ENCODE peak calls at places on chromosomes 16 and 17, in four cellular contexts. One of them, this sample, is unnamed. For H3K36me3, the result is how much of the 10 kb centered on the place peaks cover.

GRCh38 chr17:31907342-31907975 is 6.0 kb upstream of the UTP6 start:
- DNase-seq in esophagus squamous epithelium: no peak
- DNase-seq in body of pancreas: peak
- DNase-seq in CD4-positive, CD25-positive, alpha-beta regulatory T cell: no peak
- DNase-seq in this sample: no peak

GRCh38 chr16:84735846-84736586 is 36.2 kb downstream of the USP10 start:
- DNase-seq in esophagus squamous epithelium: no peak
- DNase-seq in body of pancreas: peak
- DNase-seq in CD4-positive, CD25-positive, alpha-beta regulatory T cell: peak
- DNase-seq in this sample: peak

GRCh38 chr17:57326348-57326747 is 70.0 kb downstream of the MSI2 start:
- DNase-seq in esophagus squamous epithelium: no peak
- DNase-seq in body of pancreas: no peak
- DNase-seq in CD4-positive, CD25-positive, alpha-beta regulatory T cell: no peak
- DNase-seq in this sample: no peak

GRCh38 chr16:57818377-57819055 is 16.2 kb upstream of the KIFC3 start:
- DNase-seq in esophagus squamous epithelium: no peak
- DNase-seq in body of pancreas: peak
- DNase-seq in CD4-positive, CD25-positive, alpha-beta regulatory T cell: no peak
- DNase-seq in this sample: no peak

GRCh38 chr16:72990003-72990521 is 57.9 kb downstream of the ZFHX3 start:
- DNase-seq in esophagus squamous epithelium: no peak
- DNase-seq in body of pancreas: peak
- DNase-seq in CD4-positive, CD25-positive, alpha-beta regulatory T cell: no peak
- DNase-seq in this sample: no peak

GRCh38 chr16:27303256-27304100 is 10.3 kb upstream of the IL4R start:
- DNase-seq in esophagus squamous epithelium: no peak
- DNase-seq in body of pancreas: no peak
- DNase-seq in CD4-positive, CD25-positive, alpha-beta regulatory T cell: no peak
- DNase-seq in this sample: no peak

GRCh38 chr17:42673266-42673884 is 3.4 kb downstream of the PLEKHH3 start:
- DNase-seq in esophagus squamous epithelium: no peak
- DNase-seq in body of pancreas: peak
- DNase-seq in CD4-positive, CD25-positive, alpha-beta regulatory T cell: no peak
- DNase-seq in this sample: no peak

GRCh38 chr17:79848370-79848766 is 9.1 kb upstream of the CBX4 start:
- DNase-seq in esophagus squamous epithelium: no peak
- DNase-seq in body of pancreas: no peak
- DNase-seq in CD4-positive, CD25-positive, alpha-beta regulatory T cell: no peak
- DNase-seq in this sample: no peak

GRCh38 chr17:76048711-76049110 is 21.6 kb upstream of the EVPL start:
- DNase-seq in esophagus squamous epithelium: no peak
- DNase-seq in body of pancreas: no peak
- DNase-seq in CD4-positive, CD25-positive, alpha-beta regulatory T cell: peak
- DNase-seq in this sample: no peak
- H3K36me3 ChIP-seq in esophagus squamous epithelium: under half
- H3K36me3 ChIP-seq in body of pancreas: under half
- H3K36me3 ChIP-seq in CD4-positive, CD25-positive, alpha-beta regulatory T cell: half or more
- H3K36me3 ChIP-seq in this sample: half or more

GRCh38 chr17:82588266-82589175 is 59.7 kb downstream of the WDR45B start:
- DNase-seq in esophagus squamous epithelium: no peak
- DNase-seq in body of pancreas: no peak
- DNase-seq in CD4-positive, CD25-positive, alpha-beta regulatory T cell: no peak
- DNase-seq in this sample: no peak

GRCh38 chr17:82587234-82588086 is 60.8 kb downstream of the WDR45B start:
- DNase-seq in esophagus squamous epithelium: no peak
- DNase-seq in body of pancreas: no peak
- DNase-seq in CD4-positive, CD25-positive, alpha-beta regulatory T cell: no peak
- DNase-seq in this sample: no peak

GRCh38 chr17:82583720-82584234 is 64.2 kb downstream of the FOXK2 start:
- DNase-seq in esophagus squamous epithelium: no peak
- DNase-seq in body of pancreas: no peak
- DNase-seq in CD4-positive, CD25-positive, alpha-beta regulatory T cell: no peak
- DNase-seq in this sample: peak

GRCh38 chr17:82589851-82590180 is 58.4 kb downstream of the WDR45B start:
- DNase-seq in esophagus squamous epithelium: no peak
- DNase-seq in body of pancreas: no peak
- DNase-seq in CD4-positive, CD25-positive, alpha-beta regulatory T cell: no peak
- DNase-seq in this sample: no peak

DNA sequence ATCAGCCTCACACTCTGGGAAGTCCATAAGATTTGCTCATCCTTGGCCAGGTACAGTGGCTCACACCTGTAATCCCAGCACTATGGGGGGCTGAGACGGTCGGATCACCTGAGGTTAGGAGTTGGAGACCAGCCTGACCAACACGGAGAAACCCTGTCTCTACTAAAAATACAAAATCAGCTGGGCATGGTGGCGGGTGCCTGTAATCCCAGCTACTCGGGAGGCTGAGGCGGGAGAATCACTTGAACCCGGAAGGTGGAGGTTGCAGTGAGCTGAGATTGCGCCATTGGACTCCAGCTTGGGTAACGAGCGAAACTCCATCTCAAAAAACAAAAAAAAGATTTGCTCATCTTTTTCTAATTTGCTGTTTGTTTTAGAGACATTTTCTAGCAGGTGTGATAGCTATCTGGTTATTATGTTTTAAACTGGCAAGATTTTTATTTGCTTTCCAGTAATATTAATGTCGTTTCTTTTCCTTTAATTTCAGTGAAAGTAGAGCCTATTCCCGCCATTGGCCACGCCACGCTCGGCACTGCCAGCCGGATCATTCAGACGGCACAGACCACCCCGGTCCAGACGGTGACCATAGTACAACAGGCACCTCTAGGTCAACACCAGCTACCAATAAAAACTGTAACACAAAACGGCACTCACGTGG is 61.5 kb downstream of the WDR45B start:
- DNase-seq in esophagus squamous epithelium: no peak
- DNase-seq in body of pancreas: no peak
- DNase-seq in CD4-positive, CD25-positive, alpha-beta regulatory T cell: no peak
- DNase-seq in this sample: no peak
- H3K36me3 ChIP-seq in esophagus squamous epithelium: under half
- H3K36me3 ChIP-seq in body of pancreas: under half
- H3K36me3 ChIP-seq in CD4-positive, CD25-positive, alpha-beta regulatory T cell: under half
- H3K36me3 ChIP-seq in this sample: under half

DNA sequence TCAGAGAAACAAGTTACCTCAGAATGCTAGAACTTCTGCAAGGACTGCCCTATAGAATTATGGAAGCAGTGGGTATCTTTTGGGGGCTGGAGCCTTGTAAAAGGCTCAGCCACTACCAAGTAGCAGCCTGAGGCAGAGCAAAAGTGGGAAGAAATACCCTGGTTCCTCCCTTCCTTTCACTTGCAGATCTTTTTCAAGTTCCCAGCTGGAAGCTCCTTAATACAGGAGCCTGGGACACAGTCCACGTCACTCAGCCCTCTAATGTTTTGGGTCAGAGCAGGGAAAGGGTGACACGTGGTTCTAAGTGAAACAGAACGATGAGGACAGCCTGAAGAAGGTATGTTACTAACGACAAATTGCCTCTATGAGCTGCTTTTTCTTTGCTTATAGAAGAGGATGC is 93.1 kb downstream of the CNTNAP4 start:
- DNase-seq in esophagus squamous epithelium: no peak
- DNase-seq in body of pancreas: no peak
- DNase-seq in CD4-positive, CD25-positive, alpha-beta regulatory T cell: no peak
- DNase-seq in this sample: no peak
- H3K36me3 ChIP-seq in esophagus squamous epithelium: under half
- H3K36me3 ChIP-seq in body of pancreas: under half
- H3K36me3 ChIP-seq in CD4-positive, CD25-positive, alpha-beta regulatory T cell: under half
- H3K36me3 ChIP-seq in this sample: under half

DNA sequence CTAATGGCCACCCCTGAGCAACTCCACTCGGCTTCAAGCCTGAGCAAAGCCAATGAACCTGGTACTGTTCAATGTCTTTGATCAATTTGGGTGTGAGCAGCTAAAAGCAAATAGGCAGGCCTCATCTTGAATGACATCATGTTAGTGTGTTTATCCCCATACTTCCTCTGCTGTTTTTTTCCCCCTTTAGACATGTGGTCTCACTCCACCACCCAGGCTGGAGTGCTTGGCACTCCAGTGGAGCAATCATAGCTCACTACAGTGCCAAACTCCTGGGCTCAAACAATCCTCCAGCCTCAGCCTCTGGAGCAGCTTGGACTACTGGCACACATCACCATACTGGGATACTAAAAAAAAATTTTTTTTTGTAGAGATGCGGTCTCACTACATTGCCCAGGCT is 75.4 kb downstream of the ARHGAP17 start:
- DNase-seq in esophagus squamous epithelium: no peak
- DNase-seq in body of pancreas: no peak
- DNase-seq in CD4-positive, CD25-positive, alpha-beta regulatory T cell: no peak
- DNase-seq in this sample: no peak
- H3K36me3 ChIP-seq in esophagus squamous epithelium: under half
- H3K36me3 ChIP-seq in body of pancreas: under half
- H3K36me3 ChIP-seq in CD4-positive, CD25-positive, alpha-beta regulatory T cell: half or more
- H3K36me3 ChIP-seq in this sample: under half

GRCh38 chr17:18004901-18005305 is 32.2 kb downstream of the DRC3 start:
- DNase-seq in esophagus squamous epithelium: no peak
- DNase-seq in body of pancreas: no peak
- DNase-seq in CD4-positive, CD25-positive, alpha-beta regulatory T cell: no peak
- DNase-seq in this sample: no peak
- H3K36me3 ChIP-seq in esophagus squamous epithelium: under half
- H3K36me3 ChIP-seq in body of pancreas: under half
- H3K36me3 ChIP-seq in CD4-positive, CD25-positive, alpha-beta regulatory T cell: under half
- H3K36me3 ChIP-seq in this sample: under half

This sample was measured in cardiac muscle cell.